ENCODE peak calls at places on chromosomes 11 and 22, in six cellular contexts. W is PC-3, L is MCF 10A, G is left lung, Q is choroid plexus epithelial cell, R is lung. K is an unnamed sample.

GRCh38 chr11:3111919-3112690 is 53.0 kb downstream of the OSBPL5 start:
- DNase-seq in W (no peak), L (peak; percentile 57), G (no peak), Q (peak; percentile 43), R (no peak), K (no peak)

GRCh38 chr11:76667271-76667818 is 3.2 kb downstream of the LRRC32 start:
- DNase-seq in W (no peak), L (no peak), G (peak; percentile 50), Q (no peak), R (no peak), K (no peak)

GRCh38 chr11:15806217-15806616 is 550.1 kb downstream of the SOX6 start:
- DNase-seq in W (no peak), L (no peak), G (no peak), Q (no peak), R (no peak), K (no peak)

GRCh38 chr11:8058216-8058615 is 22.8 kb upstream of the TUB start:
- DNase-seq in W (no peak), L (no peak), G (no peak), Q (no peak), R (no peak), K (no peak)

GRCh38 chr22:48223488-48224190 is 1461.2 kb downstream of the TBC1D22A start:
- DNase-seq in W (no peak), L (no peak), G (no peak), Q (no peak), R (no peak), K (no peak)

GRCh38 chr22:22558972-22559603 is at the start of gene PRAME:
- DNase-seq in W (peak; percentile 80), L (peak; percentile 39), G (no peak), Q (peak; percentile 55), R (peak; percentile 42), K (peak; percentile 60)

GRCh38 chr22:48579035-48579914 is 1248.4 kb downstream of the BRD1 start:
- DNase-seq in W (no peak), L (no peak), G (peak; percentile 47), Q (no peak), R (no peak), K (no peak)

GRCh38 chr11:119356349-119357031 is 10.0 kb upstream of the MFRP start:
- DNase-seq in W (peak; percentile 70), L (peak; percentile 80), G (peak; percentile 94), Q (peak; percentile 79), R (peak; percentile 74), K (peak; percentile 58)

GRCh38 chr11:102560555-102561011 is 30.0 kb upstream of the MMP7 start:
- DNase-seq in W (peak; percentile 65), L (peak; percentile 69), G (no peak), Q (peak; percentile 95), R (peak; percentile 55), K (no peak)

GRCh38 chr11:61532136-61533038 is 23.8 kb downstream of the LRRC10B start:
- DNase-seq in W (peak; percentile 73), L (peak; percentile 67), G (no peak), Q (peak; percentile 30), R (peak; percentile 40), K (peak; percentile 29)

GRCh38 chr11:6979365-6979764 is 40.8 kb downstream of the ZNF214 start:
- DNase-seq in W (peak; percentile 4), L (no peak), G (no peak), Q (peak; percentile 13), R (no peak), K (no peak)

GRCh38 chr11:64698427-64698826 is 24.6 kb downstream of the NRXN2 start:
- DNase-seq in W (no peak), L (no peak), G (no peak), Q (no peak), R (no peak), K (no peak)

GRCh38 chr11:112655386-112655785 is 305.8 kb upstream of the NCAM1 start:
- DNase-seq in W (no peak), L (peak; percentile 30), G (no peak), Q (peak; percentile 73), R (peak; percentile 47), K (no peak)

GRCh38 chr11:35084817-35085424 is 54.0 kb upstream of the CD44 start:
- DNase-seq in W (no peak), L (no peak), G (no peak), Q (no peak), R (no peak), K (no peak)

GRCh38 chr11:120707098-120707497 is 195.6 kb downstream of the GRIK4 start:
- DNase-seq in W (no peak), L (no peak), G (no peak), Q (peak; percentile 22), R (no peak), K (no peak)

GRCh38 chr11:56841210-56841810 is 92.8 kb upstream of the OR9G4 start:
- DNase-seq in W (peak; percentile 82), L (peak; percentile 78), G (no peak), Q (peak; percentile 77), R (peak; percentile 46), K (peak; percentile 29)

GRCh38 chr11:4496555-4497248 is 14.3 kb downstream of the OR52K1 start:
- DNase-seq in W (no peak), L (peak; percentile 23), G (no peak), Q (no peak), R (no peak), K (no peak)

GRCh38 chr11:128476729-128477128 is 110.6 kb downstream of the ETS1 start:
- DNase-seq in W (no peak), L (no peak), G (no peak), Q (peak; percentile 94), R (peak; percentile 43), K (no peak)

GRCh38 chr22:46887978-46888377 is 125.5 kb downstream of the TBC1D22A start:
- DNase-seq in W (no peak), L (no peak), G (no peak), Q (no peak), R (no peak), K (no peak)
- TF ChIP-seq CTCF in W (no peak), L (no peak), G (no peak), Q (no peak), R (no peak), K (no peak)

DNA sequence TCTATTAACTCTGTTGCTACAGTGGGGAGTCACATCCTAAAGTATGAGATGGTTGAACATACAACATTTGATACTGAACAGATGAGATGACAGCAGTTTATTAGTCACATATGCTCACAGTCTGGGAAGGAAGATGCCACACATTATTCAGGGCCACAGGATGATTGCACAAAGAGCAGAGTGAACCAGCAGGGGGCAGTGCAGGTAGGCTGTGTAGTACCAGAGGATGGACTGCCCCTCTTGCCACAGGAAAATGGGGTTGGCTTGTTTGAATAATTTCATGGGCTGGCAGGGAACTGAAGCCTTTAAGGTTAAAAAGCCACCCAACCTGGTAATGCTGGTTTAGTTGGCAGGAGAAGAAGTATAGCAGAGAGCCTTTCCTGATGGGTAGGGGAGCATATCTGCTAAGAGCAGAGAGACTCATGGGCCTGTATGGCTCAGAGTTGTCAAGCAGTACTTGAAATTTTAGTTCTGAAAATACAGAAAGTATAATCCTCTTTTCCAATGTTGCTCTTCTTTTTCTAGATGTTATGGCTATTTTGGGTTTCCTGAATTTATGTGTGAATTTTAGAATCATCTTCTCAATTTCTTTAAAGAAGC is 180.4 kb upstream of the B3GAT1 start:
- DNase-seq in W (no peak), L (peak; percentile 43), G (no peak), Q (peak; percentile 21), R (peak; percentile 25), K (peak; percentile 40)
- TF ChIP-seq CTCF in W (peak; percentile 42), L (no peak), G (no peak), Q (peak; percentile 44), R (no peak), K (peak; percentile 67)

DNA sequence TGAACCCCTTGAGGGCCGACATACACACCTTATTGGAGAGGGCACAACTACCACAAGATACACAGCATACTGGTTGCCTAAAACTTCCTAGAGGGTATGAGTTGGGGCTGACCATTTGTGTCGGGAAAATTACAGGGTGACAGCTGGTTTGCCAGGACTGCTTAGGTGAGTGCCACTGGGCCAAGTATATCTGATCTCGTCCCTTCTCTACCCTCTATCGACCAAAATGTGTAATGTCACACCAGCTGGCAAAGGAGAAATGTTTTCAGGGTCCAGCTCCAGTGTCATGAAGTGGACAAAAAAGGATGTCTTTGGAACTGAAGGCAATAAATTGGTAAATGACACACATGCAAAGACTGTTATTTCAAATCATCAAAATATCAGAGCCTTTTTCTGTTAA is 126.1 kb downstream of the PGR start:
- DNase-seq in W (peak; percentile 66), L (peak; percentile 34), G (no peak), Q (no peak), R (no peak), K (no peak)
- TF ChIP-seq CTCF in W (peak; percentile 63), L (peak; percentile 20), G (no peak), Q (peak; percentile 4), R (no peak), K (no peak)

DNA sequence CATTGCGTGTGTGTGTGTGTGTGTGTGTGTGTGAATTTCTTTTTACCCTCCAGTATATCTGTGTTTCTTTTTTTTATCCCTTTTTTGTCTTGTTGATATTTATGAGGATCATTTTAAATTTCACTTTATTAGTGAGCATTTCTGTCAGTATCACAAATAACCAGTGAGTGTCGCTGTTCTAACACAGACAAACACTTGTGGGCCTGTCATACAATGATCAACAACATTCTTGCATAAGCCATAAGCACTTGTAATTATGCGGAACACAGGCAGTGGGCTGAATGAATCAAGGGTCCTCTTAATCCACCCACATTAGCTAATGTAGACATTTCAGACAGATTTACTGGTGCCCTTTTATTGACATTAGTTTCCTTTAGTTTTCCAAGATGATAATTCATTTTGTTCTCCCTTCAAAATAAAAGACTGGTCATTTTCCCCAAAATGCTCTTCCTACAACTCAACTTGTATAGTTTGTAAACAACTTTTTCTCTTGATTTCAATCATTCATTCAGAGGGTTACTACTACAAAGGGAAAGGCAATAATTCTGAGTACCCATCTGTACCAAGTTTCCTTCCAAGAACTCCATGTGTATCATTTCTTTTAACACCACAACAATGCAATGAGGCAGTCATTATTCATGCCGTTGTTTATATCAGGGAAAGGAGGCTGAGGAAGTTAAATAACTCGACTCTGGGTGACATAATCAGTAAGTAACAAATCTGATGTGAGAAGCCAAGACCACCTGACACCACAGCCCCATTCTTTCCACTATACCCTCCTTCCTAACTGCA is 34.6 kb upstream of the ANO3 start:
- DNase-seq in W (peak; percentile 64), L (peak; percentile 64), G (no peak), Q (peak; percentile 90), R (no peak), K (no peak)
- TF ChIP-seq CTCF in W (peak; percentile 78), L (peak; percentile 50), G (peak; percentile 41), Q (peak; percentile 75), R (peak; percentile 9), K (peak; percentile 73)

K was measured in progenitor cell of endocrine pancreas.